ENCODE peak calls at places on chromosomes 13 and 19, in nine cellular contexts. One of them, this sample, is unnamed.
A peak's percentile ranks its signal among the peaks of the same experiment; 100 is the strongest.

GRCh38 chr19:46713781-46714522 is 3.0 kb downstream of the PRKD2 start:
- DNase-seq in psoas muscle: peak; percentile 92
- DNase-seq in activated CD4-positive, CD25-positive, alpha-beta regulatory T cell: peak; percentile 59
- DNase-seq in upper lobe of right lung: peak; percentile 96
- DNase-seq in ACHN: peak; percentile 87
- DNase-seq in CD8-positive, alpha-beta memory T cell: peak; percentile 83
- DNase-seq in heart right ventricle: peak; percentile 89
- DNase-seq in mesothelial cell of epicardium: peak; percentile 62
- DNase-seq in AG09309: peak; percentile 17
- DNase-seq in this sample: peak; percentile 94

GRCh38 chr13:110301606-110302131 is 5.3 kb downstream of the COL4A1 start:
- DNase-seq in activated CD4-positive, CD25-positive, alpha-beta regulatory T cell: no peak
- DNase-seq in heart right ventricle: no peak
- DNase-seq in upper lobe of right lung: no peak
- DNase-seq in ACHN: no peak
- DNase-seq in psoas muscle: no peak
- DNase-seq in CD8-positive, alpha-beta memory T cell: no peak
- DNase-seq in mesothelial cell of epicardium: no peak
- DNase-seq in AG09309: no peak
- DNase-seq in this sample: no peak

GRCh38 chr19:805600-806550 is 8.6 kb downstream of the PTBP1 start:
- DNase-seq in heart right ventricle: no peak
- DNase-seq in upper lobe of right lung: peak; percentile 64
- DNase-seq in AG09309: no peak
- DNase-seq in CD8-positive, alpha-beta memory T cell: no peak
- DNase-seq in psoas muscle: no peak
- DNase-seq in mesothelial cell of epicardium: no peak
- DNase-seq in activated CD4-positive, CD25-positive, alpha-beta regulatory T cell: no peak
- DNase-seq in ACHN: no peak
- DNase-seq in this sample: no peak

GRCh38 chr19:49391581-49392399 is 3.7 kb downstream of the KASH5 start:
- DNase-seq in CD8-positive, alpha-beta memory T cell: peak; percentile 71
- DNase-seq in mesothelial cell of epicardium: peak; percentile 66
- DNase-seq in psoas muscle: peak; percentile 88
- DNase-seq in AG09309: no peak
- DNase-seq in ACHN: peak; percentile 73
- DNase-seq in upper lobe of right lung: peak; percentile 89
- DNase-seq in heart right ventricle: peak; percentile 80
- DNase-seq in activated CD4-positive, CD25-positive, alpha-beta regulatory T cell: peak; percentile 62
- DNase-seq in this sample: peak; percentile 57

GRCh38 chr19:13090511-13091231 is 12.0 kb downstream of the LYL1 start:
- DNase-seq in ACHN: no peak
- DNase-seq in upper lobe of right lung: no peak
- DNase-seq in activated CD4-positive, CD25-positive, alpha-beta regulatory T cell: no peak
- DNase-seq in mesothelial cell of epicardium: no peak
- DNase-seq in heart right ventricle: no peak
- DNase-seq in AG09309: no peak
- DNase-seq in CD8-positive, alpha-beta memory T cell: no peak
- DNase-seq in psoas muscle: no peak
- DNase-seq in this sample: no peak

GRCh38 chr19:51777570-51778460 is 16.8 kb downstream of the FPR2 start:
- DNase-seq in activated CD4-positive, CD25-positive, alpha-beta regulatory T cell: no peak
- DNase-seq in mesothelial cell of epicardium: peak; percentile 28
- DNase-seq in ACHN: peak; percentile 60
- DNase-seq in heart right ventricle: peak; percentile 47
- DNase-seq in CD8-positive, alpha-beta memory T cell: peak; percentile 11
- DNase-seq in psoas muscle: peak; percentile 68
- DNase-seq in upper lobe of right lung: peak; percentile 72
- DNase-seq in AG09309: peak; percentile 84
- DNase-seq in this sample: peak; percentile 83

GRCh38 chr13:111394211-111394922 is 73.9 kb downstream of the TEX29 start:
- DNase-seq in mesothelial cell of epicardium: no peak
- DNase-seq in CD8-positive, alpha-beta memory T cell: no peak
- DNase-seq in upper lobe of right lung: no peak
- DNase-seq in ACHN: no peak
- DNase-seq in heart right ventricle: no peak
- DNase-seq in psoas muscle: no peak
- DNase-seq in activated CD4-positive, CD25-positive, alpha-beta regulatory T cell: no peak
- DNase-seq in AG09309: no peak
- DNase-seq in this sample: no peak

GRCh38 chr19:45001087-45001739 is at the start of gene RELB:
- DNase-seq in upper lobe of right lung: peak; percentile 98
- DNase-seq in AG09309: peak; percentile 31
- DNase-seq in ACHN: peak; percentile 87
- DNase-seq in psoas muscle: peak; percentile 98
- DNase-seq in mesothelial cell of epicardium: peak; percentile 98
- DNase-seq in CD8-positive, alpha-beta memory T cell: peak; percentile 93
- DNase-seq in activated CD4-positive, CD25-positive, alpha-beta regulatory T cell: peak; percentile 90
- DNase-seq in heart right ventricle: peak; percentile 97
- DNase-seq in this sample: peak; percentile 70

GRCh38 chr13:40064154-40064713 is 408.8 kb downstream of the COG6 start:
- DNase-seq in CD8-positive, alpha-beta memory T cell: no peak
- DNase-seq in heart right ventricle: no peak
- DNase-seq in upper lobe of right lung: no peak
- DNase-seq in psoas muscle: no peak
- DNase-seq in activated CD4-positive, CD25-positive, alpha-beta regulatory T cell: no peak
- DNase-seq in AG09309: no peak
- DNase-seq in mesothelial cell of epicardium: no peak
- DNase-seq in ACHN: no peak
- DNase-seq in this sample: no peak

GRCh38 chr19:4633140-4633967 is 6.0 kb upstream of the TNFAIP8L1 start:
- DNase-seq in activated CD4-positive, CD25-positive, alpha-beta regulatory T cell: no peak
- DNase-seq in upper lobe of right lung: peak; percentile 72
- DNase-seq in psoas muscle: peak; percentile 76
- DNase-seq in ACHN: peak; percentile 87
- DNase-seq in mesothelial cell of epicardium: no peak
- DNase-seq in AG09309: no peak
- DNase-seq in CD8-positive, alpha-beta memory T cell: peak; percentile 29
- DNase-seq in heart right ventricle: peak; percentile 61
- DNase-seq in this sample: peak; percentile 89

GRCh38 chr19:6272411-6272791 is 7.4 kb downstream of the MLLT1 start:
- DNase-seq in psoas muscle: no peak
- DNase-seq in heart right ventricle: no peak
- DNase-seq in AG09309: no peak
- DNase-seq in upper lobe of right lung: no peak
- DNase-seq in mesothelial cell of epicardium: no peak
- DNase-seq in ACHN: no peak
- DNase-seq in activated CD4-positive, CD25-positive, alpha-beta regulatory T cell: no peak
- DNase-seq in CD8-positive, alpha-beta memory T cell: no peak
- DNase-seq in this sample: no peak

GRCh38 chr13:104024416-104025170 is 958.4 kb upstream of the SLC10A2 start:
- DNase-seq in heart right ventricle: no peak
- DNase-seq in ACHN: no peak
- DNase-seq in psoas muscle: no peak
- DNase-seq in mesothelial cell of epicardium: no peak
- DNase-seq in CD8-positive, alpha-beta memory T cell: no peak
- DNase-seq in AG09309: no peak
- DNase-seq in upper lobe of right lung: no peak
- DNase-seq in activated CD4-positive, CD25-positive, alpha-beta regulatory T cell: no peak
- DNase-seq in this sample: no peak

GRCh38 chr19:49387936-49388372 is at the start of gene KASH5:
- DNase-seq in activated CD4-positive, CD25-positive, alpha-beta regulatory T cell: peak; percentile 66
- DNase-seq in heart right ventricle: peak; percentile 86
- DNase-seq in upper lobe of right lung: peak; percentile 92
- DNase-seq in psoas muscle: peak; percentile 92
- DNase-seq in AG09309: no peak
- DNase-seq in CD8-positive, alpha-beta memory T cell: peak; percentile 87
- DNase-seq in mesothelial cell of epicardium: no peak
- DNase-seq in ACHN: peak; percentile 74
- DNase-seq in this sample: no peak

GRCh38 chr13:32212420-32212819 is 102.7 kb downstream of the ZAR1L start:
- DNase-seq in CD8-positive, alpha-beta memory T cell: no peak
- DNase-seq in ACHN: no peak
- DNase-seq in activated CD4-positive, CD25-positive, alpha-beta regulatory T cell: no peak
- DNase-seq in AG09309: peak; percentile 49
- DNase-seq in psoas muscle: no peak
- DNase-seq in upper lobe of right lung: no peak
- DNase-seq in mesothelial cell of epicardium: no peak
- DNase-seq in heart right ventricle: no peak
- DNase-seq in this sample: no peak

GRCh38 chr13:49791214-49791752 is 1.2 kb downstream of the KPNA3 start:
- DNase-seq in psoas muscle: no peak
- DNase-seq in AG09309: no peak
- DNase-seq in upper lobe of right lung: no peak
- DNase-seq in mesothelial cell of epicardium: no peak
- DNase-seq in activated CD4-positive, CD25-positive, alpha-beta regulatory T cell: no peak
- DNase-seq in CD8-positive, alpha-beta memory T cell: peak; percentile 1
- DNase-seq in heart right ventricle: no peak
- DNase-seq in ACHN: peak; percentile 31
- DNase-seq in this sample: no peak

GRCh38 chr13:113220141-113220598 is 10.8 kb downstream of the CUL4A start:
- DNase-seq in CD8-positive, alpha-beta memory T cell: no peak
- DNase-seq in psoas muscle: no peak
- DNase-seq in ACHN: no peak
- DNase-seq in AG09309: no peak
- DNase-seq in activated CD4-positive, CD25-positive, alpha-beta regulatory T cell: no peak
- DNase-seq in mesothelial cell of epicardium: no peak
- DNase-seq in heart right ventricle: peak; percentile 47
- DNase-seq in upper lobe of right lung: peak; percentile 73
- DNase-seq in this sample: no peak

GRCh38 chr19:33392341-33393285 is 19.1 kb downstream of the CEBPG start:
- DNase-seq in upper lobe of right lung: peak; percentile 69
- DNase-seq in activated CD4-positive, CD25-positive, alpha-beta regulatory T cell: no peak
- DNase-seq in ACHN: no peak
- DNase-seq in mesothelial cell of epicardium: no peak
- DNase-seq in psoas muscle: peak; percentile 68
- DNase-seq in CD8-positive, alpha-beta memory T cell: no peak
- DNase-seq in heart right ventricle: no peak
- DNase-seq in AG09309: no peak
- DNase-seq in this sample: no peak

GRCh38 chr19:17259118-17259780 is 5.3 kb downstream of the USHBP1 start:
- DNase-seq in AG09309: no peak
- DNase-seq in upper lobe of right lung: no peak
- DNase-seq in CD8-positive, alpha-beta memory T cell: no peak
- DNase-seq in heart right ventricle: no peak
- DNase-seq in mesothelial cell of epicardium: no peak
- DNase-seq in psoas muscle: no peak
- DNase-seq in ACHN: no peak
- DNase-seq in activated CD4-positive, CD25-positive, alpha-beta regulatory T cell: no peak
- DNase-seq in this sample: no peak

This sample was measured in CMK.